ENCODE peak calls at places on chromosomes 4 and X, in five cellular contexts. A is type B pancreatic cell; D is CD4-positive, alpha-beta T cell; S is HL-60; B is neural crest cell. H is an unnamed sample.

GRCh38 chr4:85744950-85745349 is 270.0 kb downstream of the ARHGAP24 start:
- DNase-seq in D (no peak), B (no peak), S (no peak), A (no peak), H (no peak)

GRCh38 chr4:41160010-41160789 is 54.1 kb downstream of the APBB2 start:
- DNase-seq in A (no peak), B (no peak), S (no peak), D (no peak), H (no peak)

GRCh38 chr4:40594261-40595178 is 35.1 kb downstream of the RBM47 start:
- DNase-seq in D (no peak), A (no peak), B (no peak), S (no peak), H (no peak)

GRCh38 chr4:115119804-115120352 is 6.5 kb upstream of the NDST4 start:
- DNase-seq in S (no peak), B (no peak), A (no peak), D (no peak), H (no peak)

GRCh38 chr4:114976901-114977300 is 136.5 kb downstream of the NDST4 start:
- DNase-seq in A (no peak), B (no peak), D (no peak), S (no peak), H (no peak)

GRCh38 chr4:188032170-188032569 is 36.6 kb downstream of the ZFP42 start:
- DNase-seq in B (peak), A (no peak), S (no peak), D (no peak), H (no peak)

GRCh38 chr4:73701116-73701515 is 39.3 kb upstream of the CXCL8 start:
- DNase-seq in D (no peak), B (no peak), S (no peak), A (no peak), H (no peak)

GRCh38 chr4:7585768-7586167 is 151.0 kb upstream of the PSAPL1 start:
- DNase-seq in D (no peak), A (no peak), B (no peak), S (no peak), H (no peak)

DNA sequence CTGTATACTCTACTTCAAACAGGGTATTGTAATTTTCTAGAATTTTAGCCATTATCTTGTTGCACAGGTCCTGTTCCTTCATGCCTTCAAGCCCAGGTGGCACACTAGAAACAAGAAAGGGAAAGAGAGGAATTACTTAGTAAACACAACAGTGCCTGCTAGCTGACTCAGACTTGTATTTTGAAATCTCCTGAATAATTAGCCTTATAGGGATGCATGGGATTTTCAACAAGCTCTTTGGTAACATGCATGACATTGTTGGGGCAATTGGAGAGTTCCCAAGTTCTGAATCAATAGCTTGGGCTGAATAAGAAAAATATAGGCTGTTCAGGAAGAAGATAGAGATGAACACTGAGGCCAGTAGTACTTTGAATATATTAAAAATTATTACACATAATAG is 118.8 kb downstream of the FAM13A start:
- DNase-seq in S (no peak), A (no peak), B (no peak), D (no peak), H (no peak)
- TF ChIP-seq CTCF in S (no peak), A (no peak), B (no peak), D (no peak), H (no peak)

DNA sequence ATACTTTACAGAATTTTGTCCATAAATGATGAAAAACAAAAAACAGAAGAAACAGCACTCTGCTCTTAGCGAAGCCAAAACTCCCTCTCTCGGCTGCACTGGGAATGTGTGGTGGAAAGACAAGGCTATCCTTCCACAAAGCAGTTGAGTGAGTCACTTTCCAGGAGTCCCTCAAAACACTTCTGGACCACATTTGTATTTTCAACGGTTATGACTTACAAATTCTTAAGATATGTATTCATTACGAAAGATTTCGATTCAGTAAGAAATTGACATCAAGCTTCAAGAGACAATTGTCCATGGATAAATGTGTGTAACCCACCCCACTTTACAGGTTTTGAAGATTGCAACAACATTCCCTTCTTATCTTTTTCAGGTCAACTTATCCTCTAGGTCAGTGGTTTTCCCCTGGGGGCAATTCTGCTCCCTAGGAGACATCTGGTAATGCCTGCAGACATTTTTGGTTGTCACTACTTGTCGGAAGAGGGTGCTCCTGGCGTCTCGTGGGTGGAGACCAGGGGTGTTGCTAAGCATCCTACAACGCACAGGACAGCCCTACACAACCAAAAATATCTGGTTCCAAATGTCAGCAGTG is 66.7 kb upstream of the MTNR1A start:
- DNase-seq in A (no peak), D (no peak), B (no peak), S (no peak), H (no peak)
- TF ChIP-seq CTCF in A (no peak), D (no peak), B (no peak), S (no peak), H (no peak)

DNA sequence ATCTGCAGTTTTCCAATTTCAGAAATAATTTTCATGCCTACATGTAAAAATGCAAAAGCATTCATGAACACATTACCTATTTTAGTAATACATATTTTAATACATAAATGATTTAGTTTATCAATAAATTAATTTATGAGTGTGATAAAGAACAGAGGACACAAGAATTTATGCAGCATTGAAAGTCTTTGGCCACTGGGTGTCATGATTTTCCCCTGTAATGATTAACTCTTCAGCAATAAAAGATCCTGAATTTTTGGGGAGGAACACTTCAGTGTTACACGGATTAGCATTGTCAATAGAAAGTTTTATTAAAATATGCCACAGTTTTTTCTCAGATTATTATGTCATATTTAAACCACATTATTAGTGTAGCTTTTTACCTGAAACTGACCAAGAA is 8.6 kb upstream of the VCX2 start:
- DNase-seq in D (no peak), A (no peak), B (no peak), S (no peak), H (no peak)
- TF ChIP-seq CTCF in D (no peak), A (peak), B (peak), S (no peak), H (no peak)

GRCh38 chr4:147090486-147090885 is 144.8 kb upstream of the TTC29 start:
- DNase-seq in A (no peak), B (no peak), S (no peak), D (no peak), H (no peak)

GRCh38 chr4:147096667-147097604 is 151.3 kb upstream of the TTC29 start:
- DNase-seq in S (peak), B (no peak), D (no peak), A (no peak), H (no peak)

GRCh38 chr4:147093206-147093605 is 147.5 kb upstream of the TTC29 start:
- DNase-seq in D (no peak), A (no peak), S (no peak), B (no peak), H (no peak)

DNA sequence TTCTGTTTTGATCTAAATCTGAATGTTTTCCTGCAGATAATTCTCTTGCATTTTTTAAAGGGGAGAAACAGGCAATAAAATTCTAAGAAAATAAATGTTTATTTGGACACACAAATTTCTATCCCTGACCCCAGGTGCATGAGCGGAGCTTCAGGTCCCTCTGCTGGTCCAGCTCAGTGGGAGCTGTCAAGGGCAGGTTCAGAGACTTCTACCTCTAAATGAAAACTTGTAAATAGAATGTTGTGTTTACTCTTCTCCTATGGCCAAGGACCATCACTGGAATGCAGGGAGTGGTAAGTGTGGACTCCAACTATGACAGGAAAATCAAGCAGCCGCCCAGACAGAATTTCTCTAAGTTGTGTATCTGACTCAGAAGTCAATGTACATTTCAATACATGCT is 148.6 kb upstream of the TTC29 start:
- DNase-seq in B (no peak), S (no peak), A (no peak), D (no peak), H (no peak)
- TF ChIP-seq CTCF in B (peak), S (no peak), A (peak), D (no peak), H (no peak)

DNA sequence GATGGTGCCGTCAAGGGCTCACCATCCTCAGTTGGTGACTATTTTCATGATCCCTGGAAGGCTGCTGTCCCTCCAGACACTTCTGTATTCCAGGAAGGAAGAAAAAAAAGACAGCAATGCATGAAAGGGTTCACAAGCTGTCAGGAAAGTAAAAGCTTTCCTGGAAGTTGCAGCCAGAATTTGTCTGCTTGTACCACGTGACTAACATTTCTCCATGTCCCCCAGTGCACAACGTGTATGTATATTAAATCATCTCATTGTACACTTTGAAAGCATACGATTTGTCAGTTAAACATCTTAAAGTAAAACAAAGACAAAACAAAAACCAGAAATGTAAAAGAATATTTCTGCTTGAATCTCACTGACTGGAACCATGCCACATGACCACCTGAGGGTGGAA is 127.4 kb upstream of the CLNK start:
- DNase-seq in A (no peak), B (no peak), D (no peak), S (no peak), H (no peak)
- TF ChIP-seq CTCF in A (no peak), B (no peak), D (no peak), S (no peak), H (no peak)

GRCh38 chrX:44244008-44244407 is 99.5 kb downstream of the EFHC2 start:
- DNase-seq in D (no peak), S (no peak), B (no peak), A (no peak), H (no peak)
- TF ChIP-seq CTCF in D (peak), S (no peak), B (peak), A (peak), H (peak)

DNA sequence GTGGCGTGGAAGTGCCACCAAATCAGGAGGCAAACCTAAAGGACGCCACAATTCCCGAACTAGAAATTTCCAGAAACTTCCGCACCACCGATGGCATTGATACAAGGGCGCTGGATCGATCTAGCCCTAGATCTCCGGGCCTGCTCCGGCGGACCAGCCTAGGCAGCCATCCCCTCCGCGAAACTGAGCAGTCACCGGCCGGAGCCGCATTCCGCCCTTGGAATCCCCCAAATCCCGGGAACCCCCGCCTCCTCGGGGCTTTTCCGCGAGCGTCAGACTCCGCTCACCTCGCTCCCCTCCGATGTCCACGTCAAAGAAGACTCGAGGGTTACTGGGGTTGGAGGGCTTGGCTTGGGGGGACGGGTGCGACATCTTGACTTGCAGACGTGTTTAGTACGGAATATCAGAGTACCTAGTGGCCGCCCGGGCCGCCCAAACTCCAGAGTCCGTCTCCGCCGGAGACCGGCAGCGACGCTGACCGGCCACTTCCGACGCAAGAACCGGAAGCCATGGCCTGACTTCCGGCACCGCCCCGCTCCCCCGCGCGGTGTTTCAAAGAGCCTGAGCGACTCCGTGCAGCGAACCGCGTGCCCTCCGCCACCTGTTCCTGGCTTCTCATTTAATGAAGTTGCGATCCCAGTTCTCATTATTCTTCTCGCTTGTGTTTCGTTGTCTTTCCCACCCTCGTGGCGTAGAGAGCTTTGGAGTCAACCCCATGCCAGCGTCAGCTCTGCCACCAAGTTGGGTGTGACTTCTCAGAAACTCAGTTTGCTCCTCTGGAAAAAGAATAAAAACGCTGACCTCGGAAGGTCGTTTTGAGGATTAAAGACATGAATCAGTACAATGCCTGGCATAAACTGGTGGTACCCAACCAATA is at the start of gene PPID:
- DNase-seq in S (peak), A (peak), D (peak), B (peak), H (peak)
- TF ChIP-seq CTCF in S (no peak), A (no peak), D (no peak), B (no peak), H (no peak)